ENCODE peak calls at places on chromosomes 6 and 20, in nine cellular contexts. P, E, W, T, D, H, U, N and Y are unnamed samples.

GRCh38 chr20:9099372-9099771 is 30.5 kb downstream of the PLCB4 start:
- DNase-seq in U (no peak), N (no peak), E (no peak), H (no peak), T (no peak), P (no peak), W (no peak), D (no peak), Y (no peak)

GRCh38 chr6:159044899-159045727 is at the start of gene TAGAP:
- DNase-seq in T (peak; percentile 13), W (no peak), N (no peak), P (no peak), E (no peak), U (peak; percentile 14), H (peak; percentile 6), D (peak; percentile 55), Y (no peak)

GRCh38 chr6:38572186-38572813 is 67.4 kb downstream of the BTBD9 start:
- DNase-seq in H (no peak), D (no peak), P (no peak), N (no peak), E (no peak), U (peak; percentile 32), W (no peak), T (no peak), Y (no peak)

GRCh38 chr20:35886537-35886936 is 67.8 kb downstream of the SCAND1 start:
- DNase-seq in N (no peak), H (no peak), E (no peak), D (peak; percentile 74), P (no peak), T (no peak), U (no peak), W (no peak), Y (no peak)

GRCh38 chr6:2542858-2543218 is 207.9 kb downstream of the MYLK4 start:
- DNase-seq in N (peak; percentile 39), H (peak; percentile 29), E (no peak), U (peak; percentile 69), T (peak; percentile 97), P (no peak), W (no peak), D (no peak), Y (peak; percentile 27)

GRCh38 chr6:100001915-100002388 is 7.9 kb upstream of the MCHR2 start:
- DNase-seq in E (peak; percentile 45), T (peak; percentile 57), P (peak; percentile 68), W (peak; percentile 43), N (peak; percentile 21), U (peak; percentile 71), H (peak; percentile 53), D (peak; percentile 12), Y (peak; percentile 14)

GRCh38 chr6:40352527-40353170 is 234.5 kb downstream of the LRFN2 start:
- DNase-seq in E (no peak), W (no peak), H (no peak), P (peak; percentile 0), D (no peak), U (no peak), T (no peak), N (no peak), Y (no peak)

GRCh38 chr6:146408583-146408982 is 135.1 kb upstream of the RAB32 start:
- DNase-seq in D (no peak), U (no peak), E (no peak), H (no peak), N (no peak), W (no peak), P (no peak), T (no peak), Y (no peak)

GRCh38 chr6:68052234-68052633 is 582.8 kb upstream of the ADGRB3 start:
- DNase-seq in N (no peak), P (no peak), D (no peak), U (no peak), H (no peak), E (no peak), T (no peak), W (no peak), Y (no peak)

GRCh38 chr6:17968876-17969275 is 18.6 kb downstream of the KIF13A start:
- DNase-seq in T (no peak), N (no peak), W (no peak), E (no peak), U (no peak), P (no peak), D (no peak), H (no peak), Y (no peak)

GRCh38 chr6:13681305-13682061 is 30.2 kb downstream of the RANBP9 start:
- DNase-seq in U (no peak), E (no peak), T (peak; percentile 54), P (no peak), D (no peak), H (no peak), W (no peak), N (no peak), Y (no peak)

GRCh38 chr6:88814909-88815308 is 148.5 kb downstream of the RNGTT start:
- DNase-seq in H (no peak), P (no peak), N (no peak), D (no peak), U (no peak), E (no peak), W (no peak), T (no peak), Y (no peak)

GRCh38 chr6:116102856-116103255 is 2.2 kb downstream of the NT5DC1 start:
- DNase-seq in U (no peak), D (no peak), P (no peak), H (no peak), W (no peak), T (no peak), E (no peak), N (no peak), Y (no peak)

GRCh38 chr20:1918766-1919165 is 23.6 kb downstream of the SIRPA start:
- DNase-seq in D (peak; percentile 23), N (no peak), H (no peak), E (no peak), P (no peak), W (no peak), T (no peak), U (no peak), Y (no peak)

GRCh38 chr20:34362502-34363061 is 491 bp upstream of the ITCH start:
- DNase-seq in W (no peak), T (no peak), D (no peak), N (no peak), H (no peak), E (no peak), P (no peak), U (no peak), Y (no peak)

GRCh38 chr6:32845381-32845884 is 1.6 kb upstream of the PSMB8 start:
- DNase-seq in E (no peak), D (no peak), U (no peak), T (peak; percentile 33), N (no peak), W (no peak), H (no peak), P (no peak), Y (no peak)

GRCh38 chr6:169101981-169102380 is 151.7 kb downstream of the THBS2 start:
- DNase-seq in W (no peak), U (peak; percentile 61), D (no peak), E (no peak), N (no peak), H (peak; percentile 75), T (no peak), P (no peak), Y (no peak)

GRCh38 chr20:40953856-40954255 is 74.8 kb upstream of the TOP1 start:
- DNase-seq in U (peak; percentile 18), H (peak; percentile 32), T (no peak), E (no peak), P (no peak), W (no peak), N (no peak), D (no peak), Y (no peak)

GRCh38 chr6:13277231-13277630 is 51.1 kb downstream of the TBC1D7 start:
- DNase-seq in E (no peak), W (no peak), P (no peak), D (no peak), T (no peak), U (no peak), N (no peak), H (no peak), Y (no peak)

GRCh38 chr6:55869731-55870130 is 5.7 kb downstream of the BMP5 start:
- DNase-seq in H (no peak), T (no peak), U (no peak), D (no peak), W (peak; percentile 16), E (no peak), P (no peak), N (no peak), Y (no peak)

GRCh38 chr6:44264154-44265002 is 973 bp downstream of the NFKBIE start:
- DNase-seq in W (no peak), U (peak; percentile 18), D (no peak), H (no peak), E (no peak), P (no peak), N (no peak), T (peak; percentile 64), Y (no peak)